ENCODE peak calls at places on chromosomes 16 and 17, in five cellular contexts. One of them, this sample, is unnamed. For H3K36me3, the result is how much of the 10 kb centered on the place peaks cover.

GRCh38 chr17:74957935-74958549 is 14.5 kb downstream of the HID1 start:
- DNase-seq in kidney epithelial cell: no peak
- DNase-seq in IMR-90: peak
- DNase-seq in mucosa of descending colon: no peak
- DNase-seq in psoas muscle: peak
- DNase-seq in this sample: peak

GRCh38 chr17:14048169-14048568 is 21.1 kb upstream of the COX10 start:
- DNase-seq in IMR-90: no peak
- DNase-seq in kidney epithelial cell: no peak
- DNase-seq in psoas muscle: no peak
- DNase-seq in mucosa of descending colon: no peak
- DNase-seq in this sample: no peak

GRCh38 chr16:68444058-68444657 is 4.2 kb downstream of the SMPD3 start:
- DNase-seq in mucosa of descending colon: no peak
- DNase-seq in IMR-90: peak
- DNase-seq in psoas muscle: no peak
- DNase-seq in kidney epithelial cell: no peak
- DNase-seq in this sample: no peak

GRCh38 chr17:65225061-65225460 is 87.9 kb downstream of the RGS9 start:
- DNase-seq in mucosa of descending colon: no peak
- DNase-seq in psoas muscle: no peak
- DNase-seq in IMR-90: no peak
- DNase-seq in kidney epithelial cell: no peak
- DNase-seq in this sample: no peak

GRCh38 chr16:84502581-84502980 is 1.9 kb downstream of the MEAK7 start:
- DNase-seq in psoas muscle: no peak
- DNase-seq in mucosa of descending colon: no peak
- DNase-seq in kidney epithelial cell: no peak
- DNase-seq in IMR-90: no peak
- DNase-seq in this sample: no peak

GRCh38 chr17:62727916-62728672 is 80.0 kb downstream of the MARCHF10 start:
- DNase-seq in psoas muscle: no peak
- DNase-seq in kidney epithelial cell: no peak
- DNase-seq in IMR-90: no peak
- DNase-seq in mucosa of descending colon: no peak
- DNase-seq in this sample: no peak

GRCh38 chr17:31690118-31690517 is 168.9 kb downstream of the COPRS start:
- DNase-seq in IMR-90: peak
- DNase-seq in kidney epithelial cell: no peak
- DNase-seq in mucosa of descending colon: no peak
- DNase-seq in psoas muscle: no peak
- DNase-seq in this sample: no peak

GRCh38 chr17:66542183-66542966 is 240.0 kb downstream of the PRKCA start:
- DNase-seq in psoas muscle: no peak
- DNase-seq in mucosa of descending colon: no peak
- DNase-seq in IMR-90: peak
- DNase-seq in kidney epithelial cell: no peak
- DNase-seq in this sample: no peak

GRCh38 chr16:21083729-21084268 is 66.8 kb downstream of the DNAH3 start:
- DNase-seq in mucosa of descending colon: no peak
- DNase-seq in kidney epithelial cell: no peak
- DNase-seq in psoas muscle: peak
- DNase-seq in IMR-90: peak
- DNase-seq in this sample: peak

GRCh38 chr16:12229759-12230594 is 253.4 kb downstream of the SNX29 start:
- DNase-seq in mucosa of descending colon: no peak
- DNase-seq in IMR-90: peak
- DNase-seq in kidney epithelial cell: no peak
- DNase-seq in psoas muscle: no peak
- DNase-seq in this sample: no peak

GRCh38 chr16:79870016-79870886 is 269.7 kb upstream of the MAF start:
- DNase-seq in IMR-90: no peak
- DNase-seq in mucosa of descending colon: no peak
- DNase-seq in psoas muscle: no peak
- DNase-seq in kidney epithelial cell: no peak
- DNase-seq in this sample: no peak

GRCh38 chr16:67336646-67337045 is 10.0 kb downstream of the LRRC36 start:
- DNase-seq in IMR-90: no peak
- DNase-seq in mucosa of descending colon: no peak
- DNase-seq in kidney epithelial cell: no peak
- DNase-seq in psoas muscle: no peak
- DNase-seq in this sample: no peak

GRCh38 chr16:52553322-52553721 is 6.4 kb upstream of the TOX3 start:
- DNase-seq in psoas muscle: no peak
- DNase-seq in kidney epithelial cell: no peak
- DNase-seq in mucosa of descending colon: no peak
- DNase-seq in IMR-90: no peak
- DNase-seq in this sample: no peak
- TF ChIP-seq CTCF in psoas muscle: no peak
- TF ChIP-seq CTCF in kidney epithelial cell: peak
- TF ChIP-seq CTCF in mucosa of descending colon: no peak
- TF ChIP-seq CTCF in IMR-90: no peak
- TF ChIP-seq CTCF in this sample: no peak

GRCh38 chr16:1455190-1456171 is 11.1 kb upstream of the CCDC154 start:
- DNase-seq in mucosa of descending colon: no peak
- DNase-seq in psoas muscle: no peak
- DNase-seq in kidney epithelial cell: no peak
- DNase-seq in IMR-90: no peak
- DNase-seq in this sample: no peak
- H3K36me3 ChIP-seq in mucosa of descending colon: under half
- H3K36me3 ChIP-seq in psoas muscle: half or more
- H3K36me3 ChIP-seq in kidney epithelial cell: under half
- H3K36me3 ChIP-seq in IMR-90: half or more
- H3K36me3 ChIP-seq in this sample: half or more

GRCh38 chr16:8676160-8676547 is 1.7 kb downstream of the ABAT start:
- DNase-seq in mucosa of descending colon: no peak
- DNase-seq in IMR-90: no peak
- DNase-seq in kidney epithelial cell: no peak
- DNase-seq in psoas muscle: no peak
- DNase-seq in this sample: no peak

GRCh38 chr16:8676737-8677375 is 2.4 kb downstream of the ABAT start:
- DNase-seq in kidney epithelial cell: no peak
- DNase-seq in mucosa of descending colon: no peak
- DNase-seq in psoas muscle: no peak
- DNase-seq in IMR-90: no peak
- DNase-seq in this sample: no peak

GRCh38 chr16:8673611-8674412 is 605 bp upstream of the ABAT start:
- DNase-seq in psoas muscle: no peak
- DNase-seq in kidney epithelial cell: no peak
- DNase-seq in mucosa of descending colon: no peak
- DNase-seq in IMR-90: no peak
- DNase-seq in this sample: no peak

GRCh38 chr16:8675183-8676159 is 1.1 kb downstream of the ABAT start:
- DNase-seq in kidney epithelial cell: no peak
- DNase-seq in mucosa of descending colon: no peak
- DNase-seq in psoas muscle: no peak
- DNase-seq in IMR-90: no peak
- DNase-seq in this sample: no peak

GRCh38 chr16:8674413-8675022 is at the start of gene ABAT:
- DNase-seq in IMR-90: peak
- DNase-seq in mucosa of descending colon: peak
- DNase-seq in kidney epithelial cell: no peak
- DNase-seq in psoas muscle: peak
- DNase-seq in this sample: peak
- TF ChIP-seq CTCF in IMR-90: no peak
- TF ChIP-seq CTCF in mucosa of descending colon: no peak
- TF ChIP-seq CTCF in kidney epithelial cell: no peak
- TF ChIP-seq CTCF in psoas muscle: no peak
- TF ChIP-seq CTCF in this sample: no peak

DNA sequence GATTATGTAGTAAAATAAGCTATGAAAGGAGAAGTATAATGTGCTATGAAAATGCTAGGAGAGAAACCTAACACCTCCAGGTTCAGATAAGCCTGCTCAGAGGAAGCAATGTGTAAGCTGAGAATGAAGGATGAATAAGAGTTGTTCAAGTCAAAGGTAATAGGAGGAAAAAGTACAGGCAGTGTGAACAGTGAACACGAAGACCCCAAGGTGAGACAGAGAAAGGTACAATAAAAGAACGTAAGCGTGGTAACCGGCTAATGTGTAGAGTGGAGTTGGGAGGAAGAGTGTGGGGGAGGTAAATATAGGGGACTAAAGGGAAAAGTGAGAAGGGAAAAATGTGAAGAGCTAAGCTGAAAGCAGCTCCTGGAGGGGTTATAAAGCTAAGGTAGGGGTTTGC is 74.2 kb downstream of the TTC19 start:
- DNase-seq in kidney epithelial cell: no peak
- DNase-seq in psoas muscle: no peak
- DNase-seq in mucosa of descending colon: no peak
- DNase-seq in IMR-90: no peak
- DNase-seq in this sample: no peak
- H3K36me3 ChIP-seq in kidney epithelial cell: under half
- H3K36me3 ChIP-seq in psoas muscle: half or more
- H3K36me3 ChIP-seq in mucosa of descending colon: under half
- H3K36me3 ChIP-seq in IMR-90: under half
- H3K36me3 ChIP-seq in this sample: half or more

GRCh38 chr16:86864586-86864985 is 286.2 kb downstream of the FOXL1 start:
- DNase-seq in IMR-90: no peak
- DNase-seq in psoas muscle: no peak
- DNase-seq in mucosa of descending colon: no peak
- DNase-seq in kidney epithelial cell: no peak
- DNase-seq in this sample: no peak

GRCh38 chr16:86863609-86864008 is 285.3 kb downstream of the FOXL1 start:
- DNase-seq in psoas muscle: no peak
- DNase-seq in mucosa of descending colon: no peak
- DNase-seq in IMR-90: no peak
- DNase-seq in kidney epithelial cell: no peak
- DNase-seq in this sample: no peak

GRCh38 chr16:86868070-86868469 is 289.7 kb downstream of the FOXL1 start:
- DNase-seq in kidney epithelial cell: no peak
- DNase-seq in psoas muscle: no peak
- DNase-seq in mucosa of descending colon: no peak
- DNase-seq in IMR-90: no peak
- DNase-seq in this sample: no peak

GRCh38 chr16:86866986-86867722 is 288.8 kb downstream of the FOXL1 start:
- DNase-seq in mucosa of descending colon: no peak
- DNase-seq in IMR-90: no peak
- DNase-seq in psoas muscle: no peak
- DNase-seq in kidney epithelial cell: no peak
- DNase-seq in this sample: no peak

GRCh38 chr16:86865866-86866675 is 287.7 kb downstream of the FOXL1 start:
- DNase-seq in IMR-90: peak
- DNase-seq in psoas muscle: peak
- DNase-seq in kidney epithelial cell: no peak
- DNase-seq in mucosa of descending colon: no peak
- DNase-seq in this sample: peak
- TF ChIP-seq CTCF in IMR-90: no peak
- TF ChIP-seq CTCF in psoas muscle: no peak
- TF ChIP-seq CTCF in kidney epithelial cell: peak
- TF ChIP-seq CTCF in mucosa of descending colon: no peak
- TF ChIP-seq CTCF in this sample: no peak

GRCh38 chr17:49180303-49180702 is 30.1 kb downstream of the GNGT2 start:
- DNase-seq in kidney epithelial cell: no peak
- DNase-seq in mucosa of descending colon: no peak
- DNase-seq in IMR-90: peak
- DNase-seq in psoas muscle: peak
- DNase-seq in this sample: peak
- H3K36me3 ChIP-seq in kidney epithelial cell: under half
- H3K36me3 ChIP-seq in mucosa of descending colon: under half
- H3K36me3 ChIP-seq in IMR-90: under half
- H3K36me3 ChIP-seq in psoas muscle: under half
- H3K36me3 ChIP-seq in this sample: under half

This sample was measured in gastrocnemius medialis.